ENCODE peak calls at places on chromosomes 13 and 19, in four cellular contexts. P, E, S and T are unnamed samples.

GRCh38 chr13:103540394-103540793 is 474.2 kb upstream of the SLC10A2 start:
- DNase-seq in P (no peak), E (no peak), S (no peak), T (no peak)

GRCh38 chr19:14006766-14007562 is 844 bp upstream of the RFX1 start:
- DNase-seq in P (no peak), E (peak), S (no peak), T (no peak)

GRCh38 chr13:20192470-20193141 is at the start of gene GJB2:
- DNase-seq in P (no peak), E (peak), S (no peak), T (no peak)

GRCh38 chr19:18612772-18613588 is at the start of gene TMEM59L:
- DNase-seq in P (no peak), E (peak), S (peak), T (no peak)

GRCh38 chr19:23901360-23901759 is 13.3 kb upstream of the ZNF726 start:
- DNase-seq in P (no peak), E (no peak), S (no peak), T (no peak)

GRCh38 chr13:55571237-55571867 is 1569.4 kb upstream of the PRR20A start:
- DNase-seq in P (no peak), E (no peak), S (no peak), T (no peak)

GRCh38 chr13:26310003-26310402 is 56.1 kb downstream of the CDK8 start:
- DNase-seq in P (no peak), E (no peak), S (no peak), T (no peak)

GRCh38 chr13:33284016-33284415 is 1.5 kb downstream of the STARD13 start:
- DNase-seq in P (no peak), E (peak), S (no peak), T (no peak)

GRCh38 chr19:16571689-16572331 is 405 bp downstream of the SLC35E1 start:
- DNase-seq in P (no peak), E (no peak), S (no peak), T (no peak)

GRCh38 chr19:28526042-28526441 is 686.9 kb downstream of the UQCRFS1 start:
- DNase-seq in P (no peak), E (no peak), S (no peak), T (no peak)

GRCh38 chr13:41931337-41931736 is 29.6 kb downstream of the VWA8 start:
- DNase-seq in P (peak), E (no peak), S (no peak), T (no peak)

GRCh38 chr19:18234194-18234593 is 8.0 kb upstream of the PDE4C start:
- DNase-seq in P (no peak), E (no peak), S (no peak), T (no peak)

GRCh38 chr19:18533058-18533457 is 10.3 kb downstream of the FKBP8 start:
- DNase-seq in P (no peak), E (no peak), S (no peak), T (no peak)

GRCh38 chr13:26719356-26719945 is 41.1 kb downstream of the GPR12 start:
- DNase-seq in P (no peak), E (no peak), S (no peak), T (no peak)

GRCh38 chr13:27907139-27907787 is 12.5 kb upstream of the PDX1 start:
- DNase-seq in P (no peak), E (no peak), S (no peak), T (no peak)

GRCh38 chr13:43994999-43995859 is 115.5 kb downstream of the LACC1 start:
- DNase-seq in P (no peak), E (no peak), S (no peak), T (no peak)

GRCh38 chr19:40177286-40178070 is 13.7 kb upstream of the MAP3K10 start:
- DNase-seq in P (no peak), E (no peak), S (no peak), T (no peak)

GRCh38 chr13:110108348-110109139 is 198.4 kb downstream of the COL4A1 start:
- DNase-seq in P (no peak), E (peak), S (no peak), T (no peak)

GRCh38 chr19:21047712-21048111 is 27.3 kb downstream of the ZNF430 start:
- DNase-seq in P (no peak), E (no peak), S (no peak), T (no peak)

GRCh38 chr19:40612831-40613668 is 11.9 kb downstream of the LTBP4 start:
- DNase-seq in P (no peak), E (peak), S (no peak), T (no peak)

GRCh38 chr13:113914333-113915011 is 50.6 kb upstream of the GAS6 start:
- DNase-seq in P (no peak), E (no peak), S (no peak), T (no peak)

GRCh38 chr19:15864824-15865223 is 33.0 kb downstream of the CYP4F2 start:
- DNase-seq in P (no peak), E (no peak), S (no peak), T (no peak)

GRCh38 chr13:33100876-33101275 is 84.7 kb downstream of the KL start:
- DNase-seq in P (no peak), E (no peak), S (no peak), T (no peak)

GRCh38 chr13:70191034-70191433 is 82.8 kb upstream of the KLHL1 start:
- DNase-seq in P (no peak), E (no peak), S (no peak), T (no peak)

GRCh38 chr13:75838366-75839017 is 202.4 kb downstream of the LMO7 start:
- DNase-seq in P (no peak), E (no peak), S (no peak), T (no peak)

GRCh38 chr19:10005632-10006334 is 4.5 kb downstream of the COL5A3 start:
- DNase-seq in P (no peak), E (no peak), S (no peak), T (no peak)

GRCh38 chr13:29702912-29703351 is 107.4 kb upstream of the SLC7A1 start:
- DNase-seq in P (peak), E (peak), S (no peak), T (peak)

GRCh38 chr19:35357867-35358573 is at the start of gene FFAR3:
- DNase-seq in P (no peak), E (peak), S (no peak), T (no peak)

GRCh38 chr13:92074658-92075057 is 676.2 kb downstream of the GPC5 start:
- DNase-seq in P (no peak), E (no peak), S (no peak), T (no peak)

GRCh38 chr13:69857188-69857821 is 250.3 kb upstream of the ATXN8OS start:
- DNase-seq in P (no peak), E (peak), S (no peak), T (no peak)

GRCh38 chr13:98253526-98253925 is 76.5 kb upstream of the RNF113B start:
- DNase-seq in P (peak), E (no peak), S (no peak), T (no peak)

GRCh38 chr19:3276341-3276799 is 51.9 kb downstream of the CELF5 start:
- DNase-seq in P (no peak), E (peak), S (no peak), T (no peak)

GRCh38 chr13:104534847-104535246 is 1468.6 kb upstream of the SLC10A2 start:
- DNase-seq in P (no peak), E (no peak), S (no peak), T (no peak)

GRCh38 chr19:15398501-15399233 is 19.1 kb upstream of the AKAP8 start:
- DNase-seq in P (no peak), E (no peak), S (no peak), T (no peak)

GRCh38 chr19:12224676-12225075 is 61.8 kb downstream of the ZNF136 start:
- DNase-seq in P (no peak), E (no peak), S (no peak), T (no peak)

GRCh38 chr13:51499841-51500240 is 47.0 kb upstream of the INTS6 start:
- DNase-seq in P (no peak), E (no peak), S (no peak), T (no peak)

GRCh38 chr13:110236431-110236830 is 70.5 kb downstream of the COL4A1 start:
- DNase-seq in P (no peak), E (no peak), S (no peak), T (no peak)